ENCODE peak calls at places on chromosome 3, in five cellular contexts. D is H9, W is mesendoderm, O is IMR-90, C is neuronal stem cell. T is an unnamed sample.
A peak's percentile ranks its signal among the peaks of the same experiment; 100 is the strongest.

GRCh38 chr3:64460877-64461276 is 226.9 kb downstream of the ADAMTS9 start:
- DNase-seq in D (no peak), O (peak; percentile 98), W (no peak), C (no peak), T (peak; percentile 44)

GRCh38 chr3:45479627-45480026 is 91.3 kb downstream of the LARS2 start:
- DNase-seq in C (no peak), W (peak; percentile 51), O (peak; percentile 79), D (no peak), T (peak; percentile 87)

GRCh38 chr3:157311633-157312365 is 124.9 kb upstream of the PTX3 start:
- DNase-seq in O (peak; percentile 94), C (no peak), D (no peak), W (no peak), T (peak; percentile 76)

GRCh38 chr3:119295816-119296484 is 1.8 kb downstream of the ARHGAP31 start:
- DNase-seq in D (no peak), O (no peak), C (no peak), W (no peak), T (peak; percentile 95)

GRCh38 chr3:50551293-50552057 is 16.1 kb downstream of the C3orf18 start:
- DNase-seq in O (no peak), W (no peak), D (no peak), C (no peak), T (no peak)

GRCh38 chr3:60490992-60491391 is 760.3 kb downstream of the FHIT start:
- DNase-seq in O (no peak), W (no peak), C (no peak), D (no peak), T (no peak)

GRCh38 chr3:193870376-193871092 is 265.4 kb upstream of the HES1 start:
- DNase-seq in C (no peak), W (peak; percentile 31), D (peak; percentile 58), O (peak; percentile 12), T (peak; percentile 98)

GRCh38 chr3:112425858-112426750 is 73.2 kb downstream of the BTLA start:
- DNase-seq in C (no peak), W (no peak), D (no peak), O (no peak), T (no peak)

GRCh38 chr3:105970283-105970682 is 101.5 kb upstream of the CBLB start:
- DNase-seq in O (peak; percentile 78), W (peak; percentile 19), C (no peak), D (no peak), T (peak; percentile 86)

GRCh38 chr3:71045917-71046282 is 537.6 kb downstream of the FOXP1 start:
- DNase-seq in O (no peak), C (no peak), D (no peak), W (no peak), T (no peak)

GRCh38 chr3:79019137-79019923 is 748.5 kb downstream of the ROBO1 start:
- DNase-seq in O (peak; percentile 93), W (peak; percentile 96), C (peak; percentile 81), D (peak; percentile 85), T (peak; percentile 43)

GRCh38 chr3:23685484-23686258 is 120.1 kb upstream of the UBE2E1 start:
- DNase-seq in D (no peak), O (peak; percentile 99), W (no peak), C (no peak), T (peak; percentile 89)

GRCh38 chr3:117355566-117355965 is 646.0 kb downstream of the TUSC7 start:
- DNase-seq in W (peak; percentile 69), O (peak; percentile 22), D (peak; percentile 45), C (no peak), T (no peak)

GRCh38 chr3:73623316-73623715 is 1.4 kb downstream of the PDZRN3 start:
- DNase-seq in C (no peak), D (no peak), W (no peak), O (peak; percentile 28), T (no peak)

GRCh38 chr3:107366766-107367165 is 10.5 kb upstream of the CCDC54 start:
- DNase-seq in D (peak; percentile 45), C (no peak), O (peak; percentile 8), W (peak; percentile 71), T (no peak)

GRCh38 chr3:71421820-71422566 is 161.5 kb downstream of the FOXP1 start:
- DNase-seq in C (no peak), D (no peak), W (no peak), O (no peak), T (no peak)

GRCh38 chr3:12347301-12347700 is 58.4 kb downstream of the PPARG start:
- DNase-seq in D (no peak), W (no peak), C (no peak), O (no peak), T (no peak)

GRCh38 chr3:35393916-35394315 is 245.4 kb upstream of the ARPP21 start:
- DNase-seq in O (no peak), W (peak; percentile 25), C (no peak), D (peak; percentile 31), T (peak; percentile 65)

GRCh38 chr3:127750226-127751031 is 71.9 kb downstream of the MGLL start:
- DNase-seq in C (no peak), O (peak; percentile 94), D (no peak), W (no peak), T (no peak)

GRCh38 chr3:52704611-52705437 is 767 bp downstream of the GLT8D1 start:
- DNase-seq in W (peak; percentile 36), C (no peak), O (peak; percentile 33), D (no peak), T (peak; percentile 74)

GRCh38 chr3:187132666-187133065 is 6.6 kb downstream of the RPL39L start:
- DNase-seq in W (no peak), D (no peak), C (no peak), O (no peak), T (peak; percentile 60)

GRCh38 chr3:89067736-89068135 is 39.7 kb upstream of the EPHA3 start:
- DNase-seq in C (no peak), O (no peak), D (no peak), W (no peak), T (no peak)

GRCh38 chr3:161067346-161067745 is 37.8 kb downstream of the B3GALNT1 start:
- DNase-seq in O (no peak), W (no peak), C (no peak), D (no peak), T (no peak)

GRCh38 chr3:159913712-159914414 is 74.8 kb upstream of the IL12A start:
- DNase-seq in O (no peak), C (no peak), D (no peak), W (no peak), T (no peak)

GRCh38 chr3:134126153-134126552 is 96.4 kb upstream of the SLCO2A1 start:
- DNase-seq in D (no peak), C (no peak), O (no peak), W (peak; percentile 14), T (no peak)

GRCh38 chr3:50372349-50372748 is 13.0 kb upstream of the TMEM115 start:
- DNase-seq in D (no peak), W (no peak), C (no peak), O (no peak), T (no peak)

GRCh38 chr3:73508330-73508954 is 116.3 kb downstream of the PDZRN3 start:
- DNase-seq in W (peak; percentile 85), C (peak; percentile 31), D (peak; percentile 64), O (peak; percentile 81), T (peak; percentile 56)

GRCh38 chr3:38454179-38454883 is 641 bp downstream of the ACVR2B start:
- DNase-seq in D (no peak), C (peak; percentile 40), W (peak; percentile 35), O (peak; percentile 13), T (peak; percentile 54)

GRCh38 chr3:13301295-13301987 is 118.7 kb downstream of the NUP210 start:
- DNase-seq in D (peak; percentile 95), O (peak; percentile 68), C (no peak), W (peak; percentile 96), T (peak; percentile 91)

GRCh38 chr3:73164622-73165021 is 103.2 kb downstream of the EBLN2 start:
- DNase-seq in C (no peak), D (no peak), W (no peak), O (no peak), T (no peak)

GRCh38 chr3:52440249-52440551 is 4.7 kb downstream of the SEMA3G start:
- DNase-seq in D (no peak), O (no peak), W (no peak), C (no peak), T (no peak)

GRCh38 chr3:2657408-2657807 is 452.8 kb downstream of the IL5RA start:
- DNase-seq in D (no peak), O (peak; percentile 95), W (no peak), C (no peak), T (no peak)

GRCh38 chr3:41932511-41932910 is 29.4 kb downstream of the ULK4 start:
- DNase-seq in D (no peak), C (no peak), O (no peak), W (no peak), T (no peak)

GRCh38 chr3:41936384-41936783 is 25.5 kb downstream of the ULK4 start:
- DNase-seq in W (no peak), C (no peak), D (no peak), O (no peak), T (no peak)

DNA sequence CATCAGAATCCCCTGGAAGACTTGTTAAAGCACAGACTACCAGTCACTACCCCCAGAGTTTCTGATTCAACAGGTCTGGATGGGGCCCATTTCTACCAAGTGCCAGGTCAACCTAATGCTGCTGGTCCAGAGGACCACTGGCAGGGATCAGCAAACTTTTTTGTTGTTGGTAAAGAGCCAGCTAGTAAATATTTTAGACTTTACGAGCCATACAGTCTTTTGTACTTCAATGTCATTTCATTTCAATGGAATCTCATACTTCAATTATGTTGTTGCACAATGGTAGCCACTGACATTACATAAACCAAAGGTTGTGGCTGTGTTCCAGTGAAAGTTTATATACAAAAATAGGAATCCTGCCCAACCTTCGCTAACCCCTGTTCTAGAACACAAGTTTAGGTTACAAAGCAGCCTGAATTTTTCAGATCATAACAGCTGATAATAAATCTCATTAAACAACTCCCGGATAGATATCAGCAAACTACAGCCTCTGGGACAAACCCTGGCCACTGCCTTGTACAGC is 28.7 kb downstream of the ULK4 start:
- DNase-seq in O (peak; percentile 78), D (no peak), C (no peak), W (no peak), T (peak; percentile 8)
- H3K27ac ChIP-seq in O (peak overlapping the region; percentile 5), D (no peak overlapping the region), C (no peak overlapping the region), W (no peak overlapping the region), T (no peak overlapping the region)

GRCh38 chr3:155227141-155227540 is 66.3 kb downstream of the STRIT1 start:
- DNase-seq in C (no peak), O (no peak), W (no peak), D (no peak), T (no peak)
- H4K8ac ChIP-seq in C (no peak overlapping the region), O (no peak overlapping the region), W (no peak overlapping the region), D (no peak overlapping the region), T (no peak overlapping the region)

DNA sequence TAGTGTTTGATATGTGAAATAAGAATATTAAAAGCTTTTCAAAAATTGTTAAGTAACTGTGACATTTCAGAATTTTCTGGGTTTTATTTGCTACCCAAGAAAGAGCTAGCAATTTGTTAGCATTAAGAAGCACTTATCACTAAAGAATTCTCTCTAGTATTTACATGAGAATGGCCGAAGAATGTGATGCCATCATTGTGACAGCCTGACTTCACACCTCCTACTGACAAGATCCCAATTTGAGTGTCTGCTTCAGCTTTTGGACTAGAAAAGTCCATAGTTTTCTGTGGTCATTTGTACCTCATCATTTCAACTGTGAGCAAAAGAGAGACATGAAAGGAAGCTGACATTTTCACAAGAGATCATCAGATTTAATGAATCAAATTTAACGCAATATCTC is 548.1 kb upstream of the AGTR1 start:
- DNase-seq in W (peak; percentile 93), C (peak; percentile 14), D (peak; percentile 30), O (no peak), T (no peak)
- H3K27ac ChIP-seq in W (no peak overlapping the region), C (no peak overlapping the region), D (no peak overlapping the region), O (no peak overlapping the region), T (no peak overlapping the region)

DNA sequence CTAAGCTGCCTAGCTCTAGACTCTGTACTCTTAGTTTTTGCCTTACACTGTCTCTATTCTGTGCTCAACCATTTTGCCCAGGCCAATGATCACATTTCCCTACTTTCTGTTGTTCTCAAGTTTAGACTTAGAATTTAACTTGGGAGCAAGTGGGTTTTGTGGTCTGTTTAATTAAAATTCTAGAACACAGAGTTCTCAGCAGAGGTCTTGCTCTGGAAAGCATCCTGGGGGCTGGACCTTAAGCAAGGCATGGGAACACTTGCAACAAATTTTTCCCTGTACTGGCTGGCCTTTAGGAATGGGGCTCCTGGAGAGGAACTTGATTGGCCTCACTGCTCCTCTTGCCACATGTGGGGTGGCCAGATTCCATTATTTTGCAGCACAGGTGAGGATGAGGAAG is 236.3 kb upstream of the LRTM1 start:
- DNase-seq in O (no peak), C (no peak), W (no peak), D (no peak), T (no peak)
- H4K8ac ChIP-seq in O (peak overlapping the region; percentile 89), C (no peak overlapping the region), W (no peak overlapping the region), D (no peak overlapping the region), T (no peak overlapping the region)